ENCODE peak calls at places on chromosome 9, in seven cellular contexts. One of them, this sample, is unnamed.
A peak's percentile ranks its signal among the peaks of the same experiment; 100 is the strongest.

GRCh38 chr9:125929846-125930245 is 182.7 kb downstream of the PBX3 start:
- DNase-seq in fibroblast of lung: no peak
- DNase-seq in left ventricle myocardium inferior: no peak
- DNase-seq in CD4-positive, alpha-beta T cell: no peak
- DNase-seq in astrocyte: peak; percentile 56
- DNase-seq in psoas muscle: no peak
- DNase-seq in endodermal cell: no peak
- DNase-seq in this sample: no peak

GRCh38 chr9:4238522-4238921 is 61.3 kb downstream of the GLIS3 start:
- DNase-seq in fibroblast of lung: no peak
- DNase-seq in left ventricle myocardium inferior: no peak
- DNase-seq in CD4-positive, alpha-beta T cell: no peak
- DNase-seq in astrocyte: peak; percentile 83
- DNase-seq in psoas muscle: no peak
- DNase-seq in endodermal cell: no peak
- DNase-seq in this sample: no peak

GRCh38 chr9:34986541-34987047 is 3.0 kb upstream of the DNAJB5 start:
- DNase-seq in fibroblast of lung: no peak
- DNase-seq in left ventricle myocardium inferior: peak; percentile 36
- DNase-seq in CD4-positive, alpha-beta T cell: peak; percentile 15
- DNase-seq in astrocyte: peak; percentile 18
- DNase-seq in psoas muscle: no peak
- DNase-seq in endodermal cell: peak; percentile 57
- DNase-seq in this sample: peak; percentile 57

GRCh38 chr9:4507306-4507705 is 17.0 kb downstream of the SLC1A1 start:
- DNase-seq in fibroblast of lung: no peak
- DNase-seq in left ventricle myocardium inferior: no peak
- DNase-seq in CD4-positive, alpha-beta T cell: no peak
- DNase-seq in astrocyte: no peak
- DNase-seq in psoas muscle: no peak
- DNase-seq in endodermal cell: no peak
- DNase-seq in this sample: no peak

GRCh38 chr9:4366649-4367330 is 66.9 kb upstream of the GLIS3 start:
- DNase-seq in fibroblast of lung: peak; percentile 54
- DNase-seq in left ventricle myocardium inferior: no peak
- DNase-seq in CD4-positive, alpha-beta T cell: no peak
- DNase-seq in astrocyte: peak; percentile 40
- DNase-seq in psoas muscle: no peak
- DNase-seq in endodermal cell: peak; percentile 84
- DNase-seq in this sample: peak; percentile 5

GRCh38 chr9:83020864-83021263 is 42.1 kb downstream of the RASEF start:
- DNase-seq in fibroblast of lung: no peak
- DNase-seq in left ventricle myocardium inferior: no peak
- DNase-seq in CD4-positive, alpha-beta T cell: no peak
- DNase-seq in astrocyte: no peak
- DNase-seq in psoas muscle: no peak
- DNase-seq in endodermal cell: no peak
- DNase-seq in this sample: no peak

GRCh38 chr9:34659592-34660253 is 2.7 kb downstream of the CCL27 start:
- DNase-seq in fibroblast of lung: no peak
- DNase-seq in left ventricle myocardium inferior: no peak
- DNase-seq in CD4-positive, alpha-beta T cell: no peak
- DNase-seq in astrocyte: no peak
- DNase-seq in psoas muscle: no peak
- DNase-seq in endodermal cell: no peak
- DNase-seq in this sample: no peak

GRCh38 chr9:37931586-37931985 is 27.7 kb upstream of the SLC25A51 start:
- DNase-seq in fibroblast of lung: peak; percentile 67
- DNase-seq in left ventricle myocardium inferior: no peak
- DNase-seq in CD4-positive, alpha-beta T cell: no peak
- DNase-seq in astrocyte: no peak
- DNase-seq in psoas muscle: no peak
- DNase-seq in endodermal cell: no peak
- DNase-seq in this sample: no peak

GRCh38 chr9:68738346-68738745 is 33.3 kb downstream of the PIP5K1B start:
- DNase-seq in fibroblast of lung: no peak
- DNase-seq in left ventricle myocardium inferior: peak; percentile 29
- DNase-seq in CD4-positive, alpha-beta T cell: no peak
- DNase-seq in astrocyte: no peak
- DNase-seq in psoas muscle: no peak
- DNase-seq in endodermal cell: no peak
- DNase-seq in this sample: no peak

GRCh38 chr9:71936066-71936465 is 24.6 kb downstream of the C9orf85 start:
- DNase-seq in fibroblast of lung: no peak
- DNase-seq in left ventricle myocardium inferior: no peak
- DNase-seq in CD4-positive, alpha-beta T cell: no peak
- DNase-seq in astrocyte: no peak
- DNase-seq in psoas muscle: no peak
- DNase-seq in endodermal cell: no peak
- DNase-seq in this sample: no peak

GRCh38 chr9:35333551-35333950 is 156.4 kb upstream of the RUSC2 start:
- DNase-seq in fibroblast of lung: peak; percentile 66
- DNase-seq in left ventricle myocardium inferior: no peak
- DNase-seq in CD4-positive, alpha-beta T cell: no peak
- DNase-seq in astrocyte: peak; percentile 75
- DNase-seq in psoas muscle: no peak
- DNase-seq in endodermal cell: no peak
- DNase-seq in this sample: no peak

GRCh38 chr9:121783126-121783522 is 131.7 kb downstream of the DAB2IP start:
- DNase-seq in fibroblast of lung: no peak
- DNase-seq in left ventricle myocardium inferior: no peak
- DNase-seq in CD4-positive, alpha-beta T cell: no peak
- DNase-seq in astrocyte: no peak
- DNase-seq in psoas muscle: no peak
- DNase-seq in endodermal cell: peak; percentile 46
- DNase-seq in this sample: no peak

GRCh38 chr9:95822583-95823431 is 52.7 kb upstream of the ERCC6L2 start:
- DNase-seq in fibroblast of lung: peak; percentile 96
- DNase-seq in left ventricle myocardium inferior: no peak
- DNase-seq in CD4-positive, alpha-beta T cell: no peak
- DNase-seq in astrocyte: peak; percentile 98
- DNase-seq in psoas muscle: no peak
- DNase-seq in endodermal cell: no peak
- DNase-seq in this sample: no peak

GRCh38 chr9:134320916-134321570 is 5.2 kb upstream of the RXRA start:
- DNase-seq in fibroblast of lung: no peak
- DNase-seq in left ventricle myocardium inferior: peak; percentile 52
- DNase-seq in CD4-positive, alpha-beta T cell: no peak
- DNase-seq in astrocyte: no peak
- DNase-seq in psoas muscle: peak; percentile 57
- DNase-seq in endodermal cell: no peak
- DNase-seq in this sample: no peak

GRCh38 chr9:79013715-79014610 is 557.8 kb upstream of the TLE4 start:
- DNase-seq in fibroblast of lung: no peak
- DNase-seq in left ventricle myocardium inferior: no peak
- DNase-seq in CD4-positive, alpha-beta T cell: no peak
- DNase-seq in astrocyte: peak; percentile 44
- DNase-seq in psoas muscle: no peak
- DNase-seq in endodermal cell: no peak
- DNase-seq in this sample: no peak

GRCh38 chr9:83466877-83467276 is 71.3 kb downstream of the FRMD3 start:
- DNase-seq in fibroblast of lung: no peak
- DNase-seq in left ventricle myocardium inferior: no peak
- DNase-seq in CD4-positive, alpha-beta T cell: no peak
- DNase-seq in astrocyte: no peak
- DNase-seq in psoas muscle: no peak
- DNase-seq in endodermal cell: no peak
- DNase-seq in this sample: no peak

GRCh38 chr9:104858846-104859245 is 69.1 kb downstream of the ABCA1 start:
- DNase-seq in fibroblast of lung: no peak
- DNase-seq in left ventricle myocardium inferior: no peak
- DNase-seq in CD4-positive, alpha-beta T cell: no peak
- DNase-seq in astrocyte: no peak
- DNase-seq in psoas muscle: no peak
- DNase-seq in endodermal cell: no peak
- DNase-seq in this sample: no peak

GRCh38 chr9:104861406-104861805 is 66.5 kb downstream of the ABCA1 start:
- DNase-seq in fibroblast of lung: no peak
- DNase-seq in left ventricle myocardium inferior: no peak
- DNase-seq in CD4-positive, alpha-beta T cell: no peak
- DNase-seq in astrocyte: no peak
- DNase-seq in psoas muscle: no peak
- DNase-seq in endodermal cell: no peak
- DNase-seq in this sample: no peak

GRCh38 chr9:104863180-104863883 is 64.6 kb downstream of the ABCA1 start:
- DNase-seq in fibroblast of lung: peak; percentile 85
- DNase-seq in left ventricle myocardium inferior: no peak
- DNase-seq in CD4-positive, alpha-beta T cell: peak; percentile 9
- DNase-seq in astrocyte: peak; percentile 83
- DNase-seq in psoas muscle: no peak
- DNase-seq in endodermal cell: peak; percentile 85
- DNase-seq in this sample: no peak

GRCh38 chr9:104858271-104858670 is 69.7 kb downstream of the ABCA1 start:
- DNase-seq in fibroblast of lung: peak; percentile 42
- DNase-seq in left ventricle myocardium inferior: no peak
- DNase-seq in CD4-positive, alpha-beta T cell: no peak
- DNase-seq in astrocyte: peak; percentile 85
- DNase-seq in psoas muscle: no peak
- DNase-seq in endodermal cell: no peak
- DNase-seq in this sample: no peak

GRCh38 chr9:104860280-104860679 is 67.7 kb downstream of the ABCA1 start:
- DNase-seq in fibroblast of lung: peak; percentile 36
- DNase-seq in left ventricle myocardium inferior: no peak
- DNase-seq in CD4-positive, alpha-beta T cell: no peak
- DNase-seq in astrocyte: no peak
- DNase-seq in psoas muscle: no peak
- DNase-seq in endodermal cell: no peak
- DNase-seq in this sample: no peak
- H3K27ac ChIP-seq in fibroblast of lung: no peak overlapping the region
- H3K27ac ChIP-seq in left ventricle myocardium inferior: no peak overlapping the region
- H3K27ac ChIP-seq in CD4-positive, alpha-beta T cell: no peak overlapping the region
- H3K27ac ChIP-seq in astrocyte: no peak overlapping the region
- H3K27ac ChIP-seq in psoas muscle: no peak overlapping the region
- H3K27ac ChIP-seq in endodermal cell: no peak overlapping the region
- H3K27ac ChIP-seq in this sample: no peak overlapping the region

DNA sequence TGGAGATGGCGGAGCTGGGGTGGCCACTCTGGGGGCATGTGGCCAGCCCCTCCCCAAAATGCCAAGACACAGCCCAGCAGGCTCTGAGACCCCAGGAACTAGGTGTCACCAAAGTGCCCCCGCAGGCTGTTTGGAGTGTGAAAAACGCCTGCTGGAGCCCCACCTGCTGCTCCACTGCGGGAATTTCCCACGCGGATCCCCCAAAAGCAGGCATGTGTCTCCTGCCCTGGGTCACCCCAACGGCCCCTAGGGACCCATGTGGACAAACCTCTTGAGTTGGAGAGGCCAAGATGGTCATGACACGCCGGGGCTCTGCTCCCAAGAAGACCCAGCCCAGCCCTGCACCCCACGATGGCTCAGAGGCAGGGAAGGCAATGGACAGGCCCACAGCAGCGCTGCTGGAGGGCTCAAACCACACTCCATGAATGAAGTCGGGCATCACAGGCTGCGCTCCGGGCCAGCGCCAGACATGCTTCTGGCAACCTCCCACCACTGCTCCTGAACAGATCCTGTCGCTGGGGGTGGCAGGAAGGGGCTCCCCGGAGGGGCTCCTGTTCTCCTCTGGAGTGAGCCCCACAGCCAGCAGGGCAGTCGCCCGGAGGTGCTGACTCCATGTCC is 15.3 kb downstream of the NOTCH1 start:
- DNase-seq in fibroblast of lung: no peak
- DNase-seq in left ventricle myocardium inferior: no peak
- DNase-seq in CD4-positive, alpha-beta T cell: no peak
- DNase-seq in astrocyte: no peak
- DNase-seq in psoas muscle: no peak
- DNase-seq in endodermal cell: no peak
- DNase-seq in this sample: no peak
- H3K27ac ChIP-seq in fibroblast of lung: no peak overlapping the region
- H3K27ac ChIP-seq in left ventricle myocardium inferior: peak overlapping the region; percentile 79
- H3K27ac ChIP-seq in CD4-positive, alpha-beta T cell: no peak overlapping the region
- H3K27ac ChIP-seq in astrocyte: no peak overlapping the region
- H3K27ac ChIP-seq in psoas muscle: no peak overlapping the region
- H3K27ac ChIP-seq in endodermal cell: peak overlapping the region; percentile 80
- H3K27ac ChIP-seq in this sample: no peak overlapping the region

DNA sequence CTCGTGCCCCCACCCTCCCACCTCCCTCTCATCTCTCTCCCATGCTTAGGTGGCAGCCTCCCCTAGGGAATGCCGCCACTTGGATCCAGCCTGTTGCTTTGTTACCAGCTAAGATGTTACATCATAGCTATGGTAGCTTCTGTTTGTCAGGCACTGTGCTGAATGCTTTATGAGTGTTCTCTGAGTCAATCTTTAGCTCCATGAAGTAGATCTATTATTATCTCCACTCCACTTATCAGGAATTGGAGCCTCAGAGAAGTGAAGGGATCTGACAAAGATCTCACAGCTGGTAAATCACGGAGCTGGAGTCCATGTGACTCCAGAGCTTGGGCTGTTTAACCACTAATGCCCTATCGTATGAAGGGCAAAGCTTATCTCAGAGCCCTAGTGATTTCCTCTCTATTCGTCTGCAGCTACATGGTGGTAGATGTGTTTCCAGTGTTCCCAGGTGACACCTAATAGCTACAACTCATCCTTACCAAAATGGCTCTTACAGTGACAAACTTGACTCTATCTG is 54.1 kb downstream of the GARNL3 start:
- DNase-seq in fibroblast of lung: no peak
- DNase-seq in left ventricle myocardium inferior: peak; percentile 25
- DNase-seq in CD4-positive, alpha-beta T cell: no peak
- DNase-seq in astrocyte: peak; percentile 76
- DNase-seq in psoas muscle: no peak
- DNase-seq in endodermal cell: no peak
- DNase-seq in this sample: no peak
- H3K27ac ChIP-seq in fibroblast of lung: no peak overlapping the region
- H3K27ac ChIP-seq in left ventricle myocardium inferior: peak overlapping the region; percentile 78
- H3K27ac ChIP-seq in CD4-positive, alpha-beta T cell: no peak overlapping the region
- H3K27ac ChIP-seq in astrocyte: no peak overlapping the region
- H3K27ac ChIP-seq in psoas muscle: peak overlapping the region; percentile 80
- H3K27ac ChIP-seq in endodermal cell: no peak overlapping the region
- H3K27ac ChIP-seq in this sample: no peak overlapping the region

GRCh38 chr9:101582593-101582992 is 12.2 kb downstream of the PPP3R2 start:
- DNase-seq in fibroblast of lung: peak; percentile 50
- DNase-seq in left ventricle myocardium inferior: no peak
- DNase-seq in CD4-positive, alpha-beta T cell: no peak
- DNase-seq in astrocyte: peak; percentile 32
- DNase-seq in psoas muscle: no peak
- DNase-seq in endodermal cell: no peak
- DNase-seq in this sample: no peak
- H3K27ac ChIP-seq in fibroblast of lung: no peak overlapping the region
- H3K27ac ChIP-seq in left ventricle myocardium inferior: no peak overlapping the region
- H3K27ac ChIP-seq in CD4-positive, alpha-beta T cell: no peak overlapping the region
- H3K27ac ChIP-seq in astrocyte: no peak overlapping the region
- H3K27ac ChIP-seq in psoas muscle: no peak overlapping the region
- H3K27ac ChIP-seq in endodermal cell: no peak overlapping the region
- H3K27ac ChIP-seq in this sample: no peak overlapping the region

DNA sequence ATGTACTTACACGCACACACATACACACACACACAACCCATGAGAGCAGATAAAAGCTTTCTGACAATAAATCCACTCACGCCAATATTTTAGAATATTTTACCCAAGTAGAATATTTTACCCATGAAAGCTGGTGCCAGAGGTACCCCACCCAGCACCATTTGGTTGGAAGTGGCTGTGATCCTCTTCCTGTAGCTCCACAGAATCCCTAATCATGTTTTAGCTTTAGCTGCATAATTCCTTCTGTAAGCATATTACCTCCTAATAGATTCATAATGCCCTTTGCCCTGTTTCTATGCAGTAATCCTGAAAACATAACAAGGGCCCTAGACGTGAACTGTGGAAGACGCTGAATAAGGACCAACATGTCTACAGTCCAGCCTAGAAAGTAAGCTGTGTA is 98.0 kb downstream of the USP20 start:
- DNase-seq in fibroblast of lung: peak; percentile 22
- DNase-seq in left ventricle myocardium inferior: no peak
- DNase-seq in CD4-positive, alpha-beta T cell: no peak
- DNase-seq in astrocyte: no peak
- DNase-seq in psoas muscle: no peak
- DNase-seq in endodermal cell: no peak
- DNase-seq in this sample: no peak
- H3K27ac ChIP-seq in fibroblast of lung: peak overlapping the region; percentile 5
- H3K27ac ChIP-seq in left ventricle myocardium inferior: peak overlapping the region; percentile 66
- H3K27ac ChIP-seq in CD4-positive, alpha-beta T cell: peak overlapping the region; percentile 3
- H3K27ac ChIP-seq in astrocyte: no peak overlapping the region
- H3K27ac ChIP-seq in psoas muscle: no peak overlapping the region
- H3K27ac ChIP-seq in endodermal cell: no peak overlapping the region
- H3K27ac ChIP-seq in this sample: peak overlapping the region; percentile 82

This sample was measured in substantia nigra.